ENCODE peak calls at places on chromosome 2, in ten cellular contexts. G is EH; E is smooth muscle cell of the brain vasculature; U is AG09319; R is lower leg skin; C is amniotic epithelial cell; X is B cell; A is NCI-H748 treated with DMSO at 0.1 percent for 48 hours; Z is Right ventricle myocardium superior; Y is CD4-positive, alpha-beta memory T cell. H is an unnamed sample.

GRCh38 chr2:147482111-147482510 is 362.7 kb upstream of the ACVR2A start:
- DNase-seq in U (no peak), A (no peak), Z (no peak), E (no peak), C (peak), Y (no peak), R (no peak), X (no peak), G (no peak), H (no peak)

GRCh38 chr2:149040451-149040850 is 2.0 kb downstream of the LYPD6B start:
- DNase-seq in C (no peak), U (no peak), G (peak), Y (peak), X (no peak), R (peak), E (no peak), A (no peak), Z (no peak), H (peak)

GRCh38 chr2:237624565-237624964 is 2.8 kb upstream of the LRRFIP1 start:
- DNase-seq in C (no peak), E (no peak), R (no peak), Z (no peak), X (no peak), Y (no peak), G (no peak), U (no peak), A (no peak), H (no peak)

GRCh38 chr2:74142340-74142739 is 5.4 kb downstream of the BOLA3 start:
- DNase-seq in Z (no peak), G (peak), C (no peak), A (no peak), X (no peak), E (no peak), Y (no peak), R (no peak), U (no peak), H (no peak)

GRCh38 chr2:84427235-84428138 is 31.6 kb downstream of the SUCLG1 start:
- DNase-seq in Y (no peak), X (no peak), R (no peak), U (no peak), Z (no peak), E (no peak), G (peak), A (no peak), C (peak), H (no peak)

GRCh38 chr2:10859261-10859660 is 46.7 kb upstream of the PDIA6 start:
- DNase-seq in U (no peak), Z (no peak), X (no peak), G (no peak), E (no peak), R (no peak), A (no peak), Y (no peak), C (no peak), H (no peak)

GRCh38 chr2:41998789-41999470 is 48.9 kb upstream of the PKDCC start:
- DNase-seq in Z (peak), R (no peak), U (no peak), C (peak), A (no peak), G (no peak), Y (no peak), X (no peak), E (no peak), H (no peak)

GRCh38 chr2:172894723-172895387 is 159.2 kb downstream of the RAPGEF4 start:
- DNase-seq in X (no peak), E (no peak), Y (no peak), A (no peak), R (no peak), U (no peak), C (no peak), G (no peak), Z (no peak), H (no peak)

GRCh38 chr2:3323360-3324035 is 54.1 kb downstream of the EIPR1 start:
- DNase-seq in R (no peak), Y (no peak), E (no peak), U (no peak), X (no peak), A (no peak), C (no peak), Z (no peak), G (no peak), H (no peak)

GRCh38 chr2:10414000-10414451 is 34.1 kb downstream of the ODC1 start:
- DNase-seq in Y (no peak), Z (no peak), R (no peak), C (peak), G (peak), U (no peak), A (no peak), E (no peak), X (no peak), H (no peak)

GRCh38 chr2:120883607-120884405 is 148.1 kb downstream of the GLI2 start:
- DNase-seq in U (no peak), Y (no peak), A (no peak), E (no peak), C (no peak), G (no peak), R (no peak), Z (peak), X (no peak), H (no peak)

GRCh38 chr2:2830576-2830975 is 499.5 kb upstream of the MYT1L start:
- DNase-seq in A (no peak), Y (no peak), G (no peak), C (no peak), U (no peak), Z (no peak), R (peak), X (no peak), E (no peak), H (no peak)

GRCh38 chr2:15334650-15335326 is 226.3 kb downstream of the NBAS start:
- DNase-seq in C (no peak), Z (no peak), Y (no peak), X (no peak), R (no peak), U (peak), A (peak), G (peak), E (peak), H (no peak)

GRCh38 chr2:67790622-67791021 is 272.2 kb downstream of the C1D start:
- DNase-seq in Y (no peak), E (no peak), R (no peak), A (no peak), G (peak), U (no peak), X (no peak), Z (no peak), C (peak), H (no peak)

GRCh38 chr2:239475161-239476028 is 74.6 kb upstream of the HDAC4 start:
- DNase-seq in R (peak), U (no peak), Z (no peak), A (no peak), C (no peak), X (no peak), Y (no peak), G (no peak), E (no peak), H (no peak)

GRCh38 chr2:100614455-100615000 is 51.7 kb downstream of the PDCL3 start:
- DNase-seq in A (no peak), E (no peak), G (no peak), Y (no peak), Z (no peak), U (no peak), R (peak), C (no peak), X (no peak), H (no peak)

GRCh38 chr2:190553254-190553653 is 18.7 kb upstream of the NEMP2 start:
- DNase-seq in Z (no peak), X (no peak), A (no peak), E (no peak), U (no peak), Y (no peak), G (no peak), C (no peak), R (no peak), H (no peak)

GRCh38 chr2:50922506-50922905 is 109.4 kb downstream of the NRXN1 start:
- DNase-seq in E (no peak), Z (no peak), G (no peak), C (no peak), Y (no peak), A (no peak), R (no peak), U (no peak), X (no peak), H (no peak)

GRCh38 chr2:47862949-47863348 is 43.3 kb downstream of the FBXO11 start:
- DNase-seq in G (no peak), C (no peak), A (no peak), X (no peak), Z (no peak), U (no peak), E (no peak), Y (no peak), R (no peak), H (no peak)

H was measured in DND-41.